ENCODE peak calls at places on chromosomes 4 and X, in four cellular contexts. One of them, this sample, is unnamed.

GRCh38 chr4:186203391-186203802 is 12.0 kb downstream of the CYP4V2 start:
- DNase-seq in K562: peak; percentile 65
- DNase-seq in A549: no peak
- DNase-seq in GM12878: no peak
- DNase-seq in this sample: peak; percentile 12

GRCh38 chrX:37755073-37755472 is 24.8 kb upstream of the CYBB start:
- DNase-seq in K562: peak; percentile 23
- DNase-seq in A549: no peak
- DNase-seq in GM12878: peak; percentile 67
- DNase-seq in this sample: no peak

GRCh38 chr4:168504526-168504925 is 7.7 kb downstream of the PALLD start:
- DNase-seq in K562: no peak
- DNase-seq in A549: no peak
- DNase-seq in GM12878: no peak
- DNase-seq in this sample: no peak

GRCh38 chrX:22969416-22969815 is 30.3 kb upstream of the DDX53 start:
- DNase-seq in K562: no peak
- DNase-seq in A549: no peak
- DNase-seq in GM12878: no peak
- DNase-seq in this sample: peak; percentile 16

GRCh38 chrX:104195489-104196084 is 29.3 kb downstream of the FAM199X start:
- DNase-seq in K562: peak; percentile 31
- DNase-seq in A549: peak; percentile 14
- DNase-seq in GM12878: no peak
- DNase-seq in this sample: peak; percentile 25

GRCh38 chrX:16711219-16712115 is 1.0 kb downstream of the CTPS2 start:
- DNase-seq in K562: peak; percentile 30
- DNase-seq in A549: no peak
- DNase-seq in GM12878: no peak
- DNase-seq in this sample: no peak

GRCh38 chrX:38375888-38376287 is 23.5 kb downstream of the OTC start:
- DNase-seq in K562: peak; percentile 8
- DNase-seq in A549: peak; percentile 11
- DNase-seq in GM12878: no peak
- DNase-seq in this sample: no peak

GRCh38 chr4:71396382-71396781 is 57.6 kb downstream of the SLC4A4 start:
- DNase-seq in K562: no peak
- DNase-seq in A549: no peak
- DNase-seq in GM12878: no peak
- DNase-seq in this sample: peak; percentile 82

GRCh38 chr4:169062861-169063197 is 52.8 kb upstream of the CBR4 start:
- DNase-seq in K562: no peak
- DNase-seq in A549: no peak
- DNase-seq in GM12878: no peak
- DNase-seq in this sample: peak; percentile 34

GRCh38 chr4:1501754-1502500 is 95.7 kb upstream of the NKX1-1 start:
- DNase-seq in K562: no peak
- DNase-seq in A549: no peak
- DNase-seq in GM12878: no peak
- DNase-seq in this sample: no peak

GRCh38 chr4:40300371-40301162 is 34.6 kb upstream of the CHRNA9 start:
- DNase-seq in K562: no peak
- DNase-seq in A549: no peak
- DNase-seq in GM12878: no peak
- DNase-seq in this sample: no peak

GRCh38 chrX:93422693-93423092 is 250.7 kb downstream of the NAP1L3 start:
- DNase-seq in K562: peak; percentile 8
- DNase-seq in A549: peak; percentile 20
- DNase-seq in GM12878: no peak
- DNase-seq in this sample: peak; percentile 1

GRCh38 chrX:70025464-70025863 is 24.3 kb downstream of the AWAT2 start:
- DNase-seq in K562: no peak
- DNase-seq in A549: no peak
- DNase-seq in GM12878: no peak
- DNase-seq in this sample: peak; percentile 16

GRCh38 chr4:84499065-84499982 is at the start of gene NKX6-1:
- DNase-seq in K562: no peak
- DNase-seq in A549: peak; percentile 78
- DNase-seq in GM12878: no peak
- DNase-seq in this sample: peak; percentile 53

GRCh38 chrX:86192827-86193226 is 44.6 kb downstream of the DACH2 start:
- DNase-seq in K562: no peak
- DNase-seq in A549: no peak
- DNase-seq in GM12878: no peak
- DNase-seq in this sample: no peak

GRCh38 chr4:171813195-171813955 is at the start of gene GALNTL6:
- DNase-seq in K562: no peak
- DNase-seq in A549: peak; percentile 6
- DNase-seq in GM12878: no peak
- DNase-seq in this sample: no peak

GRCh38 chrX:134002921-134003615 is 17.7 kb upstream of the GPC3 start:
- DNase-seq in K562: no peak
- DNase-seq in A549: no peak
- DNase-seq in GM12878: no peak
- DNase-seq in this sample: no peak

GRCh38 chrX:46382595-46382994 is 162.6 kb downstream of the ZNF674 start:
- DNase-seq in K562: no peak
- DNase-seq in A549: no peak
- DNase-seq in GM12878: no peak
- DNase-seq in this sample: no peak

GRCh38 chr4:3307891-3308575 is 15.2 kb downstream of the RGS12 start:
- DNase-seq in K562: no peak
- DNase-seq in A549: no peak
- DNase-seq in GM12878: no peak
- DNase-seq in this sample: no peak

GRCh38 chrX:123425471-123425870 is 241.4 kb downstream of the GRIA3 start:
- DNase-seq in K562: no peak
- DNase-seq in A549: no peak
- DNase-seq in GM12878: no peak
- DNase-seq in this sample: no peak

GRCh38 chr4:94139931-94140612 is 67.6 kb upstream of the SMARCAD1 start:
- DNase-seq in K562: no peak
- DNase-seq in A549: no peak
- DNase-seq in GM12878: no peak
- DNase-seq in this sample: no peak

GRCh38 chr4:94131212-94131611 is 76.5 kb upstream of the SMARCAD1 start:
- DNase-seq in K562: no peak
- DNase-seq in A549: no peak
- DNase-seq in GM12878: no peak
- DNase-seq in this sample: no peak

GRCh38 chr4:94140998-94141397 is 66.7 kb upstream of the SMARCAD1 start:
- DNase-seq in K562: no peak
- DNase-seq in A549: no peak
- DNase-seq in GM12878: no peak
- DNase-seq in this sample: no peak

DNA sequence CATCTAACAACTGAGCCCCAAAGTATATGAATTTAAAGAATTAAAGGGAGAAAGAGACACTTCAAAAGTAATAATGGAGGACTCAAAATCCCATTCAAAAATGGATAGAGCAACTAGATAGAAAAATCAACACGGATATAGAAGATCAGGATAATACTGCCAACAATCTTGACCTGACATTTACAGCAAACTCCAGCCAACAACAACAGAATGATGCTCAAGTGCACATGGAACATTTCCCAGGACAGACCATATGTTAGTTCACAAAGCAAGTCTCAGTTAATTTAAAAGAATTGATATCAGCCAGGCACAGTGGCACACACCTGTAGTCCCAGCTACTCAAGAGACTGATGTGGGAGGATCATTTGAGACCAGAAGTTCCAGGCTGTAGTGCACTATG is 72.0 kb upstream of the SMARCAD1 start:
- DNase-seq in K562: no peak
- DNase-seq in A549: no peak
- DNase-seq in GM12878: no peak
- DNase-seq in this sample: no peak
- TF ChIP-seq ELK1 in K562: no peak
- TF ChIP-seq ELK1 in A549: no peak
- TF ChIP-seq ELK1 in GM12878: no peak
- TF ChIP-seq ELK1 in this sample: no peak

GRCh38 chr4:121150486-121150885 is 13.6 kb downstream of the TNIP3 start:
- DNase-seq in K562: no peak
- DNase-seq in A549: no peak
- DNase-seq in GM12878: no peak
- DNase-seq in this sample: no peak

GRCh38 chr4:121148621-121149020 is 15.5 kb downstream of the TNIP3 start:
- DNase-seq in K562: no peak
- DNase-seq in A549: no peak
- DNase-seq in GM12878: no peak
- DNase-seq in this sample: no peak

GRCh38 chr4:121147923-121148443 is 16.1 kb downstream of the TNIP3 start:
- DNase-seq in K562: no peak
- DNase-seq in A549: no peak
- DNase-seq in GM12878: no peak
- DNase-seq in this sample: peak; percentile 41

GRCh38 chr4:121146530-121146929 is 17.6 kb downstream of the TNIP3 start:
- DNase-seq in K562: no peak
- DNase-seq in A549: no peak
- DNase-seq in GM12878: no peak
- DNase-seq in this sample: peak; percentile 50

DNA sequence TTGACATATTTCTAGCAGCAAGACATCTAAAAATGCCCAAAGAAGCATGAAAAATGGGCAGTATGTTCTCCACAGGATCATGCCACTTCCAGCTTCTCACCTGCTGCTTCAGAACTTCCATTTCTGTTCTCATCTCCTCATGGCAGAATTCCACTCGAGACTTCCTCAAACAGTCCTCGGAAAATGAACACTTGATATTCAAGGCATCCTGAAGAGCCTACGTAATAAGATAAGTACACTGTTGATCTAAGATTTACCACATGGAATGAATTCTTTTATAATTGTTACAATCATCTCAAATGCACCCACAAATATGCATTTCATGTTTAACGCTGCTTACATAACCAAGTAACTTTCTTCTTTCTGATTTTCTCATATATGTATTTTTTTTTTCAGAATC is 14.1 kb downstream of the TNIP3 start:
- DNase-seq in K562: no peak
- DNase-seq in A549: no peak
- DNase-seq in GM12878: no peak
- DNase-seq in this sample: no peak
- TF ChIP-seq ELK1 in K562: no peak
- TF ChIP-seq ELK1 in A549: no peak
- TF ChIP-seq ELK1 in GM12878: no peak
- TF ChIP-seq ELK1 in this sample: no peak

GRCh38 chrX:41528784-41529183 is 81.6 kb downstream of the NYX start:
- DNase-seq in K562: no peak
- DNase-seq in A549: no peak
- DNase-seq in GM12878: no peak
- DNase-seq in this sample: no peak
- TF ChIP-seq ELK1 in K562: no peak
- TF ChIP-seq ELK1 in A549: no peak
- TF ChIP-seq ELK1 in GM12878: no peak
- TF ChIP-seq ELK1 in this sample: no peak

GRCh38 chr4:37728064-37728463 is 41.9 kb upstream of the RELL1 start:
- DNase-seq in K562: no peak
- DNase-seq in A549: no peak
- DNase-seq in GM12878: no peak
- DNase-seq in this sample: no peak

GRCh38 chr4:37729649-37730004 is 43.5 kb upstream of the RELL1 start:
- DNase-seq in K562: no peak
- DNase-seq in A549: no peak
- DNase-seq in GM12878: no peak
- DNase-seq in this sample: no peak

GRCh38 chr4:37725718-37726117 is 39.5 kb upstream of the RELL1 start:
- DNase-seq in K562: no peak
- DNase-seq in A549: no peak
- DNase-seq in GM12878: peak; percentile 20
- DNase-seq in this sample: peak; percentile 17

GRCh38 chr4:37727635-37728034 is 41.5 kb upstream of the RELL1 start:
- DNase-seq in K562: no peak
- DNase-seq in A549: no peak
- DNase-seq in GM12878: no peak
- DNase-seq in this sample: no peak

GRCh38 chr4:37726666-37727065 is 40.5 kb upstream of the RELL1 start:
- DNase-seq in K562: no peak
- DNase-seq in A549: no peak
- DNase-seq in GM12878: no peak
- DNase-seq in this sample: peak; percentile 48
- TF ChIP-seq ELK1 in K562: no peak
- TF ChIP-seq ELK1 in A549: no peak
- TF ChIP-seq ELK1 in GM12878: no peak
- TF ChIP-seq ELK1 in this sample: no peak

GRCh38 chr4:147286846-147287587 is 193.9 kb upstream of the EDNRA start:
- DNase-seq in K562: no peak
- DNase-seq in A549: no peak
- DNase-seq in GM12878: no peak
- DNase-seq in this sample: peak; percentile 32

GRCh38 chr4:147284935-147285334 is 196.0 kb upstream of the EDNRA start:
- DNase-seq in K562: no peak
- DNase-seq in A549: no peak
- DNase-seq in GM12878: no peak
- DNase-seq in this sample: no peak

GRCh38 chr4:147284218-147284617 is 196.7 kb upstream of the EDNRA start:
- DNase-seq in K562: no peak
- DNase-seq in A549: no peak
- DNase-seq in GM12878: no peak
- DNase-seq in this sample: no peak

GRCh38 chr4:147287588-147287890 is 193.4 kb upstream of the EDNRA start:
- DNase-seq in K562: no peak
- DNase-seq in A549: no peak
- DNase-seq in GM12878: no peak
- DNase-seq in this sample: no peak

GRCh38 chr4:147285751-147286150 is 195.1 kb upstream of the EDNRA start:
- DNase-seq in K562: no peak
- DNase-seq in A549: no peak
- DNase-seq in GM12878: no peak
- DNase-seq in this sample: peak; percentile 13
- TF ChIP-seq ELK1 in K562: no peak
- TF ChIP-seq ELK1 in A549: no peak
- TF ChIP-seq ELK1 in GM12878: no peak
- TF ChIP-seq ELK1 in this sample: no peak

GRCh38 chr4:67869580-67870190 is 14.1 kb downstream of the TMPRSS11D start:
- DNase-seq in K562: no peak
- DNase-seq in A549: no peak
- DNase-seq in GM12878: no peak
- DNase-seq in this sample: no peak
- TF ChIP-seq ELK1 in K562: no peak
- TF ChIP-seq ELK1 in A549: no peak
- TF ChIP-seq ELK1 in GM12878: no peak
- TF ChIP-seq ELK1 in this sample: no peak

This sample was measured in IMR-90.